ENCODE peak calls at places on chromosomes 13 and 19, in five cellular contexts. W, G, H, O and R are unnamed samples.

GRCh38 chr13:106471957-106472543 is 63.4 kb downstream of the EFNB2 start:
- DNase-seq in W (no peak), H (peak; percentile 85), G (peak; percentile 75), O (peak; percentile 100), R (no peak)

GRCh38 chr13:59532405-59532804 is 631.3 kb downstream of the DIAPH3 start:
- DNase-seq in G (no peak), W (no peak), O (peak; percentile 50), H (no peak), R (no peak)

GRCh38 chr19:2477732-2478191 is 1.8 kb downstream of the GADD45B start:
- DNase-seq in O (peak; percentile 40), H (peak; percentile 17), W (peak; percentile 77), G (no peak), R (no peak)

GRCh38 chr13:28031929-28032328 is 43.4 kb upstream of the URAD start:
- DNase-seq in W (no peak), O (no peak), H (no peak), G (no peak), R (no peak)

GRCh38 chr13:63189712-63190111 is 1774.1 kb upstream of the PCDH20 start:
- DNase-seq in W (no peak), H (no peak), G (no peak), O (no peak), R (no peak)

GRCh38 chr13:96130818-96131217 is 40.9 kb downstream of the HS6ST3 start:
- DNase-seq in H (no peak), W (no peak), G (no peak), O (no peak), R (no peak)

GRCh38 chr19:4197625-4198466 is 15.4 kb downstream of the ANKRD24 start:
- DNase-seq in O (no peak), W (no peak), G (no peak), H (no peak), R (no peak)

GRCh38 chr13:44669534-44669933 is 93.4 kb upstream of the TSC22D1 start:
- DNase-seq in G (no peak), W (no peak), O (no peak), H (no peak), R (no peak)

GRCh38 chr19:46992699-46993535 is 26.7 kb upstream of the NPAS1 start:
- DNase-seq in O (no peak), H (no peak), W (no peak), G (no peak), R (no peak)

GRCh38 chr13:30615851-30616311 is 1.8 kb upstream of the USPL1 start:
- DNase-seq in W (no peak), O (peak; percentile 17), G (no peak), H (no peak), R (no peak)

GRCh38 chr19:45280471-45280961 is 29.4 kb downstream of the MARK4 start:
- DNase-seq in W (no peak), H (no peak), O (no peak), G (no peak), R (no peak)

GRCh38 chr19:28941833-28942232 is 271.1 kb downstream of the UQCRFS1 start:
- DNase-seq in O (no peak), H (no peak), W (no peak), G (no peak), R (no peak)

GRCh38 chr19:45973564-45974338 is at the start of gene NOVA2:
- DNase-seq in O (peak; percentile 47), H (no peak), W (no peak), G (peak; percentile 63), R (peak; percentile 83)

GRCh38 chr13:51152713-51153112 is 41.6 kb upstream of the C13orf42 start:
- DNase-seq in G (no peak), O (no peak), H (no peak), W (no peak), R (no peak)

GRCh38 chr13:90510319-90510718 is 837.2 kb upstream of the MIR17HG start:
- DNase-seq in H (no peak), W (no peak), G (no peak), O (peak; percentile 6), R (no peak)

GRCh38 chr13:39600766-39601165 is 2.2 kb downstream of the LHFPL6 start:
- DNase-seq in H (no peak), G (no peak), W (peak; percentile 80), O (no peak), R (no peak)

GRCh38 chr19:39398297-39398864 is 7.2 kb downstream of the MED29 start:
- DNase-seq in G (peak; percentile 87), W (peak; percentile 90), O (peak; percentile 95), H (peak; percentile 83), R (no peak)

GRCh38 chr13:28494537-28494860 is 429 bp downstream of the FLT1 start:
- DNase-seq in O (no peak), G (no peak), W (no peak), H (no peak), R (no peak)

DNA sequence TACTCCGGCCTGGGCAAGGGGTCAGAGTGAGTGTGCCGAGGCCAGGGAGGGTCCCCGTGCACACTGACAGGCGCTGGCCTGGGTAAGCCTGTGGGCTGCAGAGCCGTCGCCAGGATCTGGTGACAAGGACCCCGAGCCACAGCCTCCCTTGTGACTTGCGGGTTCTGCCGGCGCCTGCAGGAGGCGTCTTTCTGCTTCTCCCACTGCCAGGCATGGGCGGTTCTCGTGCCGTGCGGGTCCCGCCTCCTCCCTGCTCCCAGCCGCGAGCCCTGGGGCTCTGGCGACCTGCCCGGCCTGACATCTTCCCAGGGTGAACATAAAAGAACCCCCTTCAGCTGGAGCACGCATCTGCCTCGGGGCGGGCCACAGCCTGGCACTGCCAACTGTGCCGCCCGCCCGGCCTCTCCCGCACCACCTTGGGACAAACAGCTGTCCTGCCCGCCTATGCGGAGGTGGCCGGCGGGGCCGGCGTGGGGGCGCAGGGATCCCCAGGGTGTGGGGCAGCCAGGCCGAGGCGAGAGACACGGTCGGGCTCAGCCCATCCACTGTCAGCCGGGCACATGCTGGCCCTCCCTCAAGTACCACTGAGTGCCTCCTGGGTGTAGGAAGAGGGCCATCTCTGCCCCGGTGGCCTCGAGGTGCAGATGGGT is 1.5 kb upstream of the HCN2 start:
- DNase-seq in H (peak; percentile 88), O (peak; percentile 82), G (peak; percentile 77), W (no peak), R (no peak)
- TF ChIP-seq CTCF in H (peak; percentile 81), O (peak; percentile 68), G (no peak), W (no peak), R (peak; percentile 69)

DNA sequence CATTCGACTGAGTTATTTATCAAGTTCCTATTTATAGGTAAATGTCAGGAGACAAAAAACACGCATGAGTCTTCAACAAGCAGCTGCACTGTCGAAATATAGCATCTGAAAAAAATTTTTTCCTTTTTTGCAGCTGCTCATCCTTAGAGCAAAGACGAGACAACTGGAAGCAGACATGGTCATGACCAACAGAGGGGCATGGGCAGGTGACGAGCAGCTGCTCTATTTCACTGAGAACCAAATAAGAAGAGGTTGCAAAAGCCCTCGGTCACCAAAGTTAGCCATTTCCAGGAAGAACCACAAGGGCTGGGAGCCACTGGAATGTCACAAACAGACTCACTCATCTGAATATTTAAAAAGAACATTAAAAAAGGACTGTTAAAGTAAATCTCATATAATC is 22.2 kb downstream of the SOHLH2 start:
- DNase-seq in W (no peak), G (no peak), O (no peak), H (no peak), R (no peak)
- TF ChIP-seq CTCF in W (no peak), G (no peak), O (no peak), H (no peak), R (no peak)

GRCh38 chr19:32337176-32337808 is 8.1 kb upstream of the ZNF507 start:
- DNase-seq in H (no peak), O (no peak), G (no peak), W (no peak), R (no peak)

GRCh38 chr19:32333227-32333626 is 12.2 kb upstream of the ZNF507 start:
- DNase-seq in O (no peak), G (no peak), W (no peak), H (no peak), R (no peak)

GRCh38 chr19:32339988-32340874 is 5.2 kb upstream of the ZNF507 start:
- DNase-seq in H (peak; percentile 34), W (peak; percentile 86), G (peak; percentile 75), O (peak; percentile 50), R (no peak)

DNA sequence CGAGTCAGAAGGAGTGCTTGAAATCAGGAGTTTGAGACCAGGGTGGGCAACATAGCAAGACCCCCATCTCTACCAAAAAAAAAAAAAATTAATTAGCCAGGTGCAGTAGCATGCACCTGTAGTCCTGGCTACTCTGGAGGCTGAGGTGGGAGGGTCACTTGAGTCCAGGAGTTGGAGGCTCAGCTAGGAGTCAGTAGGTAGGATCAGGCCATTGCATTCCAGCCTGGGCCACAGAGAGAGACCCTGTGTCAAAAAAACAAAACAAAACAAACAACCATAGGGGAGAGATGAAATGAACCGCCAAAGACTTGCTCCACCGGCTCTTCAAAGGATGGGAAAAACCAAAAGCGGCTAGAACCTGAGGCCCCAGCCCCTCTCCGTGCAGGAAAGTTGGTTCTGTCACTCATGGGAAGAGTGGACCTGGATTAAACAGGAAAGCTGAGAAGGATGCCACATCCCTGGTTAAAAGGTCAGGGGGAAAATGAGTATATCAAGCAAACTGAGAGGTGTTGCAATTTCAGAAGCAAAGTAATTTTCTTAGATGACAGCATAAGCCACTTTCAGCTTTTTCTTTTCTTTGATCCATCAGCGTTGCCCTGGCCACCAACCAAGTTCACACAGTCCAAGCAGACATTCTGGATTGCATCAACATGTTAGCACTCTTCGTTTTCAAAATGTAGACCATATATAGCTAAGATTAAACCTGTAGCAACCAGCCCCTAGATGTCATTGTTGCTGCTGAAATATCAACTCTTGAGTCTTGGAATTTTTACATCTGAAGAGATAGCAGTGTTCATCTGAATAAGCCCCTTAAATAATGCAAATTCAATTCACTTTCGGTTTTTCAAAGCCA is 8.9 kb upstream of the ZNF507 start:
- DNase-seq in G (no peak), W (no peak), O (peak; percentile 33), H (no peak), R (no peak)
- TF ChIP-seq CTCF in G (no peak), W (no peak), O (peak; percentile 30), H (no peak), R (no peak)

GRCh38 chr13:81540777-81541176 is 1199.9 kb upstream of the SPRY2 start:
- DNase-seq in O (peak; percentile 24), G (no peak), W (no peak), H (peak; percentile 1), R (no peak)
- TF ChIP-seq CTCF in O (peak; percentile 34), G (no peak), W (no peak), H (peak; percentile 64), R (peak; percentile 69)

DNA sequence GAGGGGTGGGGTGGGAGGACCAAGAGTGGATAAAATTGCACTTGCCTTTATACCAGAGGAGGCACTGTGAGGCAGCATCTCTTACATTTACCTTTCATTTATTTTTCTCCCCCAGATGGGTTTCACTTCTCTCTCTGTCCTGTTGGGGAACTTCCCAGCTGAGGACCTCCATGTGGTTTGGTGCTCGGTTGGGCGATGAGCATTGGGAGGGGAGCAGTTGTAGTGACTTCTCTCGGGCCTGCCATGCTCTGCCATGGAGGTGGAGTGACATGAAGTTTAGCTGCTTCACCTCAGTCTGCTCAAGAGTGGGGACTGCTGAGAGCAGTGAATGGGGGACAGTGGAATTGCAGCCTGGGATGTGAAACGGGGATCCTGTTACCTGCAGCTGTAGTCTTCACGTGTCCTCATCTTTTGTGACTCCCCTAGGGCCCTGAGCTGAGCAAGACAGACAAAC is 23.1 kb upstream of the CXCL17 start:
- DNase-seq in O (no peak), H (no peak), G (no peak), W (no peak), R (no peak)
- TF ChIP-seq CTCF in O (no peak), H (no peak), G (no peak), W (no peak), R (no peak)

GRCh38 chr19:11887618-11888531 is at the start of gene ZNF69:
- DNase-seq in O (peak; percentile 30), W (peak; percentile 92), G (peak; percentile 89), H (peak; percentile 54), R (peak; percentile 90)
- TF ChIP-seq CTCF in O (no peak), W (peak; percentile 28), G (no peak), H (peak; percentile 26), R (peak; percentile 58)